ENCODE peak calls at places on chromosomes 11 and 22, in four cellular contexts. B, P, Y and L are unnamed samples. For H3K4me1, the result is how much of the 10 kb centered on the place peaks cover.

GRCh38 chr11:111860257-111860656 is 11.1 kb downstream of the ALG9 start:
- DNase-seq in B (no peak), P (no peak), Y (no peak), L (peak)

GRCh38 chr22:39490135-39490798 is 11.8 kb upstream of the MIEF1 start:
- DNase-seq in Y (peak), P (peak), B (no peak), L (peak)

GRCh38 chr11:134196756-134197155 is 27.0 kb downstream of the NCAPD3 start:
- DNase-seq in B (no peak), P (no peak), Y (no peak), L (no peak)

GRCh38 chr11:762421-763072 is 14.7 kb downstream of the GATD1 start:
- DNase-seq in B (no peak), Y (no peak), P (no peak), L (peak)

GRCh38 chr11:67671211-67671520 is 3.3 kb downstream of the ALDH3B2 start:
- DNase-seq in P (no peak), B (no peak), Y (no peak), L (no peak)

GRCh38 chr11:62337682-62338181 is 484 bp downstream of the ASRGL1 start:
- DNase-seq in B (no peak), P (peak), Y (peak), L (peak)

GRCh38 chr11:110501428-110501827 is 71.7 kb downstream of the FDX1 start:
- DNase-seq in B (no peak), P (no peak), Y (no peak), L (no peak)

GRCh38 chr11:66546966-66547661 is 411 bp downstream of the ACTN3 start:
- DNase-seq in B (no peak), Y (no peak), P (no peak), L (no peak)

GRCh38 chr11:123474994-123475393 is 44.9 kb downstream of the GRAMD1B start:
- DNase-seq in P (no peak), Y (no peak), B (no peak), L (no peak)

GRCh38 chr11:114162719-114163123 is 103.2 kb downstream of the ZBTB16 start:
- DNase-seq in Y (peak), P (peak), B (no peak), L (peak)

GRCh38 chr11:44398266-44399045 is 88.5 kb upstream of the ALX4 start:
- DNase-seq in Y (no peak), B (no peak), P (no peak), L (no peak)

GRCh38 chr11:75289919-75290318 is 49.3 kb downstream of the TPBGL start:
- DNase-seq in B (no peak), Y (no peak), P (no peak), L (no peak)

GRCh38 chr11:62546244-62546936 is at the start of gene AHNAK:
- DNase-seq in Y (peak), P (peak), B (no peak), L (peak)

GRCh38 chr11:14376920-14377319 is 17.9 kb upstream of the RRAS2 start:
- DNase-seq in P (no peak), B (no peak), Y (no peak), L (no peak)

GRCh38 chr11:34632105-34632780 is 11.3 kb downstream of the EHF start:
- DNase-seq in P (no peak), B (no peak), Y (no peak), L (no peak)

GRCh38 chr11:75733346-75734107 is 15.9 kb downstream of the MOGAT2 start:
- DNase-seq in Y (no peak), B (no peak), P (peak), L (peak)

GRCh38 chr11:109309153-109309552 is 112.8 kb upstream of the C11orf87 start:
- DNase-seq in Y (peak), B (no peak), P (no peak), L (no peak)

GRCh38 chr11:18265949-18266348 is at the start of gene SAA1:
- DNase-seq in Y (no peak), B (no peak), P (no peak), L (no peak)

GRCh38 chr11:103528046-103528445 is 418.8 kb downstream of the DYNC2H1 start:
- DNase-seq in P (no peak), B (no peak), Y (no peak), L (no peak)
- H3K4me1 ChIP-seq in P (under half), B (under half), Y (under half), L (under half)

GRCh38 chr11:12807621-12808020 is 133.4 kb downstream of the TEAD1 start:
- DNase-seq in P (no peak), B (no peak), Y (no peak), L (no peak)

GRCh38 chr11:12811861-12812260 is 137.6 kb downstream of the TEAD1 start:
- DNase-seq in P (no peak), B (no peak), Y (no peak), L (no peak)

GRCh38 chr11:12806113-12806512 is 131.9 kb downstream of the TEAD1 start:
- DNase-seq in Y (no peak), P (no peak), B (no peak), L (peak)

GRCh38 chr11:12810497-12810896 is 136.3 kb downstream of the TEAD1 start:
- DNase-seq in B (no peak), P (no peak), Y (no peak), L (no peak)

DNA sequence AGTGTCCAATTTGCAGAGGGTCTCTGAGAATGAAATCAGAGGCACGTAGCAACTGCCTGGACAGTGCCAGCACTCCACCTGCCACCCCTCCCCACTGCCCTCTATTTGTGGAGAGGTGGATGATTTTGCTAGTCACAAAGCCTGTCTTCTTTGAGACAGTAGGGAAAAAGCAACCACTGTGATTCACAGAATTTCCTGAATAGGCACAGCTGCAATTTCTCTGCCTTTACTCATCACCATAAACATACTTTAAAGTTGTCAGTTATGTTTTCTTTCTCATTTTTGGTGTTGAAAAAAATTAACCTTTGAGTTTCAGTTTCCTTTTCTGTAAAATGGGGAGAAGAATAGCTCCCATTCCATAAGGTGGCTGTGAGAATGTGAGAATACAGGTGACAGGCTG is 134.3 kb downstream of the TEAD1 start:
- DNase-seq in Y (no peak), B (no peak), P (no peak), L (no peak)
- H3K4me1 ChIP-seq in Y (under half), B (half or more), P (half or more), L (under half)

DNA sequence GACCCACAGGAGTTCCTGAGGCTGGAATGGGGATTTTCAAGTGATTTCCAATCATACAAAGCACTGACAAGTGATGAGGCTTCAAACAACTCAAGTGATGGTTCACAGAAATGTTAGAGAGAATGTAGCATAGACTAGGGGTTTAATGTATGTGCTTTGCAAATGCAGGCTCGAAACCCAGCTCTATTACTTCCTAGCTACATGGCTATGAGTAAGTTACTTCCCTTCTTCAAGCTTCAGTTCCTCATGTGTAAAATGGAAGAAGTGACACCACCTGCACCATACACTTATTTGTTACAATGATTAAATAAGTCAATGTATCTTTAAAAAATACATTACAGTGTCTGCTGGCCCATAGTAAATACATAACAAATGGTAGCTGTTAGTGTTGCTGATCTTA is 139.8 kb downstream of the CCDC81 start:
- DNase-seq in B (no peak), P (no peak), Y (no peak), L (no peak)
- H3K4me1 ChIP-seq in B (under half), P (under half), Y (half or more), L (under half)

DNA sequence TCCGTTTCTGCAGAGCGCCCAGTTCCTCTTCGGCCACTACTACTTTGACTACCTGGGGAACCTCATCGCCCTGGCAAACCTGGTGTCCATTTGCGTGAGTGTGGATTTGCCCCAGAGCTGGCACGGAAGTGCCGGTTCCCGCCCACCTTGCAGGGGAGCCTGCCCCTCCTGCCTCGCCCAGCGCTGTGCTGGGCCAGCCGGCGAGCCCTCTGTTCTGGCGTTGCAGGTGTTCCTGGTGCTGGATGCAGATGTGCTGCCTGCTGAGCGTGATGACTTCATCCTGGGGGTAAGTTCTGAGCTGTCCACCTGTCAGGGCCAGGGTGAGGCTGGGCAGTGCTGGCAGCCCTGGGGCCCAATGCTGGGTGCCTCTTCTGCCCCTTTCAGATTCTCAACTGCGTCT is 29.8 kb downstream of the TPCN2 start:
- DNase-seq in B (no peak), Y (no peak), P (no peak), L (no peak)
- H3K4me1 ChIP-seq in B (under half), Y (under half), P (under half), L (under half)

GRCh38 chr11:19722702-19723101 is 10.1 kb downstream of the NAV2 start:
- DNase-seq in P (no peak), B (no peak), Y (no peak), L (no peak)
- H3K4me1 ChIP-seq in P (half or more), B (under half), Y (under half), L (under half)

GRCh38 chr11:17066691-17067090 is 10.8 kb downstream of the RPS13 start:
- DNase-seq in Y (no peak), P (no peak), B (no peak), L (no peak)
- H3K4me1 ChIP-seq in Y (under half), P (under half), B (under half), L (under half)

GRCh38 chr22:48322907-48323306 is 1504.8 kb downstream of the BRD1 start:
- DNase-seq in P (no peak), B (no peak), Y (no peak), L (no peak)
- H3K4me1 ChIP-seq in P (under half), B (under half), Y (under half), L (under half)